ENCODE peak calls at places on chromosomes 5 and 9, in four cellular contexts. M is HCT116, C is HEK293T, B is WTC11. S is an unnamed sample.

GRCh38 chr9:93296889-93297480 is 113.0 kb downstream of the WNK2 start:
- DNase-seq in B (no peak), M (no peak), C (peak; percentile 3), S (no peak)

GRCh38 chr9:136493567-136493971 is 10.7 kb upstream of the SEC16A start:
- DNase-seq in B (no peak), C (no peak), M (no peak), S (no peak)

GRCh38 chr5:145484195-145484594 is 350.9 kb downstream of the PRELID2 start:
- DNase-seq in M (peak; percentile 78), B (no peak), C (no peak), S (no peak)

GRCh38 chr9:33137781-33138264 is 29.3 kb downstream of the B4GALT1 start:
- DNase-seq in C (no peak), M (no peak), B (no peak), S (no peak)

GRCh38 chr5:78405820-78406750 is 45.7 kb downstream of the SCAMP1 start:
- DNase-seq in B (no peak), C (no peak), M (no peak), S (no peak)

GRCh38 chr5:52789867-52790266 is 2.2 kb downstream of the ITGA1 start:
- DNase-seq in M (no peak), C (no peak), B (no peak), S (no peak)

GRCh38 chr5:158382473-158382872 is 523.5 kb upstream of the CLINT1 start:
- DNase-seq in M (peak; percentile 29), C (peak; percentile 24), B (no peak), S (no peak)

GRCh38 chr9:16039988-16040761 is 487.3 kb downstream of the CCDC171 start:
- DNase-seq in B (peak; percentile 48), C (peak; percentile 7), M (no peak), S (peak; percentile 60)

GRCh38 chr5:142838845-142839244 is 68.7 kb downstream of the ARHGAP26 start:
- DNase-seq in M (no peak), B (no peak), C (no peak), S (no peak)

GRCh38 chr9:69121155-69122085 is 52.7 kb upstream of the TJP2 start:
- DNase-seq in B (peak; percentile 69), M (no peak), C (peak; percentile 39), S (no peak)

GRCh38 chr5:44809215-44809955 is 638 bp downstream of the MRPS30 start:
- DNase-seq in B (peak; percentile 47), C (peak; percentile 37), M (peak; percentile 24), S (no peak)

GRCh38 chr5:34499001-34499734 is 157.0 kb upstream of the RAI14 start:
- DNase-seq in M (no peak), C (no peak), B (no peak), S (no peak)

GRCh38 chr5:180153099-180153498 is 55.9 kb downstream of the RASGEF1C start:
- DNase-seq in B (no peak), C (no peak), M (no peak), S (no peak)

GRCh38 chr5:27450607-27451006 is 412.2 kb upstream of the CDH9 start:
- DNase-seq in M (no peak), C (no peak), B (no peak), S (no peak)

GRCh38 chr5:94562327-94562971 is 56.0 kb downstream of the KIAA0825 start:
- DNase-seq in C (no peak), M (no peak), B (no peak), S (no peak)

GRCh38 chr5:67416133-67416937 is 219.7 kb upstream of the CD180 start:
- DNase-seq in M (no peak), C (no peak), B (no peak), S (peak; percentile 1)

GRCh38 chr9:133246507-133247390 is 28.3 kb downstream of the ABO start:
- DNase-seq in M (no peak), C (no peak), B (no peak), S (peak; percentile 42)

GRCh38 chr5:72523960-72524582 is 16.9 kb upstream of the ZNF366 start:
- DNase-seq in B (no peak), C (peak; percentile 12), M (peak; percentile 67), S (no peak)

GRCh38 chr5:88769165-88769564 is 113.8 kb downstream of the MEF2C start:
- DNase-seq in B (no peak), C (no peak), M (no peak), S (no peak)

GRCh38 chr5:2929779-2930178 is 178.3 kb upstream of the IRX2 start:
- DNase-seq in M (no peak), B (no peak), C (no peak), S (no peak)

GRCh38 chr9:104279535-104280215 is 185.6 kb downstream of the SMC2 start:
- DNase-seq in B (no peak), C (no peak), M (no peak), S (no peak)

GRCh38 chr9:2596003-2596402 is 25.6 kb upstream of the VLDLR start:
- DNase-seq in B (no peak), M (no peak), C (no peak), S (no peak)

GRCh38 chr5:159819671-159820411 is 96.4 kb upstream of the ADRA1B start:
- DNase-seq in M (no peak), C (no peak), B (no peak), S (no peak)

GRCh38 chr5:142881076-142881466 is 110.9 kb downstream of the ARHGAP26 start:
- DNase-seq in C (no peak), M (no peak), B (no peak), S (no peak)

GRCh38 chr5:120532835-120533234 is 68.7 kb downstream of the PRR16 start:
- DNase-seq in C (peak; percentile 35), M (peak; percentile 3), B (peak; percentile 70), S (no peak)

GRCh38 chr5:136891601-136892000 is 526.3 kb upstream of the TRPC7 start:
- DNase-seq in C (no peak), M (no peak), B (no peak), S (no peak)

GRCh38 chr5:170880084-170880483 is 18.3 kb downstream of the RANBP17 start:
- DNase-seq in B (no peak), M (no peak), C (no peak), S (no peak)

GRCh38 chr5:16889972-16890519 is 46.0 kb downstream of the MYO10 start:
- DNase-seq in M (no peak), C (no peak), B (no peak), S (no peak)

GRCh38 chr9:34783951-34784487 is 74.1 kb upstream of the CCL21 start:
- DNase-seq in C (no peak), B (no peak), M (no peak), S (no peak)

GRCh38 chr5:127311349-127311748 is 20.8 kb downstream of the MEGF10 start:
- DNase-seq in M (no peak), C (no peak), B (no peak), S (no peak)

GRCh38 chr5:2253063-2253653 is 370.4 kb upstream of the IRX4 start:
- DNase-seq in C (no peak), M (no peak), B (no peak), S (no peak)

GRCh38 chr5:157543825-157544622 is 31.6 kb downstream of the ADAM19 start:
- DNase-seq in B (no peak), M (no peak), C (no peak), S (no peak)

DNA sequence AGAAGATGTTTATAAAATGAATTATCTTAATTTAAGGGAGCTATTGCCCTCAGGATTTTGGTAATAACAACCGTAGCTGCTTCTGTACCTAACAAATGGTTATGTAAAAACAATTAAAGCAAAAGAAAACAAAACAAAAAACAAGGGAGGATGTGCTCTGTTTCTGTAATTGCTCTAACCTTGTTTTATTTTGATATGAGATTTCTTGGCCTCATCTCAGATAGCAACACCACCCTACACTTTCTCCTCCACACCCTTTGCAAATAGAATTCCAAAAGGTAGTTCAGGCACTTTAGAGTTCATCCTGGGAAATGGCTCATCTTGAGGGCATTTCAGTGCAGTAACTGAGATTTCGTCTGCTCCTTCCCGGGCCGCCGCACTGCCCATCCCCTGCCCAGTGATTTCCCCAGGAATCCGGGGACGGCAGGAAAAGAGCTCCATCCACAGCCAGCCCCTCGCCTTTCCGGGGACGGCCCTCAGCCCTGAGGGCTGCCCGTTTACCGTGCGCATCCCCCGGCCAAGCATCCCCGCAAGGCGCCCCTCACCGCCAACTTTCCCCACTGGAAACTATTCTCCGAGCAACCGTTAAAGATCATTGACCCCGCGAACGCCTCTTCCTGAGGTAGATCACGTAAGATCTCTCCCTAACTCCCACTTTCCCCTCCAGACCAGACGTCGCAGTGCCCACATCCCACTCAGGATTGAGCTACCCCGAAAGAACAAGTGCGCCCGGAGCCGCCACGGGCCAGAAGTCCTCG is 1.2 kb downstream of the FNBP1 start:
- DNase-seq in C (peak; percentile 22), M (no peak), B (peak; percentile 37), S (no peak)
- TF ChIP-seq SP1 in C (no peak), M (no peak), B (no peak), S (no peak)

GRCh38 chr5:132754947-132755346 is 7.7 kb downstream of the CCNI2 start:
- DNase-seq in B (no peak), M (no peak), C (no peak), S (no peak)
- TF ChIP-seq SP1 in B (no peak), M (no peak), C (no peak), S (no peak)

DNA sequence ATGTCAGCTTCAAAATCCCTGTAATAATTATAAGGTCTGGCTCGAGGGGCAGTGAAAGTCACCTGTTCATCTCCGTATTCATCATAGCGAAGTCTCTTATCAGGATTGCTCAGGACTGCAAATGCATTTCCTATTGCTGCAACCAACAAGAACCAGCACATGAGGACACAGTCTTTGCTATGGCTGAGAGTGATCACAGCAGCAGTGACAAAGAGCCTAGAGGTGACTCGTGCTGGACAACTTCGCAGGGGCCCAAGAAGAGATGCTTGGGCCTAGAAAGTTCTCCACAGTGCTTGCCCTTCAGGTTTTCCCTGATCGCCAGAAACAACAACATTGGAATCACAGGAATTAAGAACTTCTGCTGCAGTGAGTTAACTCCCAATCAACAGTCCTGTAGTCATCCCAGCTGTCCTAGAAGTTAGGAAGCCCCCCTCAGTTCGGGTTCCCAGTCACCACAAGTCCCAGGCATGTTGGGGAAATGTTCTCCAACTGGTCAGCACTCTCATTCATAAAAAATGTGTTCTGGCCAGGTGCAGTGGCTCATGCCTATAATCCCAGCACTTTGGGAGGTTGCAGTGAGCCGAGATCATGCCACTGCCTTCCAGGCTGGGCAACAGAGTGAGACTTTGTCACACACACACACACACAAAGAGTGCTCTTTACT is 13.0 kb downstream of the DNAJC18 start:
- DNase-seq in C (no peak), M (no peak), B (no peak), S (no peak)
- TF ChIP-seq SP1 in C (no peak), M (no peak), B (no peak), S (no peak)

GRCh38 chr9:122338989-122339388 is 31.8 kb upstream of the PTGS1 start:
- DNase-seq in B (no peak), C (no peak), M (no peak), S (no peak)
- TF ChIP-seq SP1 in B (no peak), C (no peak), M (no peak), S (no peak)

GRCh38 chr9:112531666-112532282 is 45.1 kb downstream of the KIAA1958 start:
- DNase-seq in C (no peak), B (no peak), M (no peak), S (no peak)

GRCh38 chr9:112527959-112528358 is 41.3 kb downstream of the KIAA1958 start:
- DNase-seq in C (no peak), B (no peak), M (no peak), S (no peak)

GRCh38 chr9:112529316-112529715 is 42.7 kb downstream of the KIAA1958 start:
- DNase-seq in B (no peak), C (no peak), M (no peak), S (no peak)

GRCh38 chr9:112532427-112532826 is 45.8 kb downstream of the KIAA1958 start:
- DNase-seq in C (no peak), B (no peak), M (no peak), S (no peak)

DNA sequence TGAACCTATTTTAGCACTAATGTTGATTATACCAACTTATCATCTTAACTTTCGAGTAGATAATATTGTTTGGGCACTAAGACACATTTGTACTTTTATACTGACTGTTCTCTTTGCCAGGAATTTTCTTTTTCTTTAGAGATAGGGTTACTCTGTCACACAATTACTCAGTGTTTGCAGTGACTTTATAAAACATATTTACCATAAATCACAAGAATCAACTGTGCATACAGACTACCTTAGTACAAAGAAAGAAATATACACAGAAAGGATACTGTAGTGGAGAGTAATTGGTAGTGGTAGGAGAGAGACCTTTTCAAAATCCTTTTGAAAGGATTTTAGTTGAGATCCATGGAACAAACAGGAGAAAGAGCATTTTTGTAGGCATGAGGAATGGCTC is 40.3 kb downstream of the KIAA1958 start:
- DNase-seq in M (no peak), B (no peak), C (no peak), S (no peak)
- TF ChIP-seq SP1 in M (no peak), B (no peak), C (no peak), S (no peak)